ENCODE peak calls at places on chromosomes 1 and 21, in nine cellular contexts. Q, X, A, O, L, P, M, T and R are unnamed samples. For H3K36me3, the result is how much of the 10 kb centered on the place peaks cover.

GRCh38 chr1:225603538-225604354 is 49.2 kb downstream of the ENAH start:
- DNase-seq in Q (no peak), X (no peak), A (no peak), O (no peak), L (no peak), P (no peak), M (peak), T (peak), R (peak)

GRCh38 chr1:26784023-26784871 is 3.5 kb upstream of the PIGV start:
- DNase-seq in Q (peak), X (peak), A (peak), O (peak), L (no peak), P (peak), M (peak), T (no peak), R (no peak)

GRCh38 chr1:99469641-99470040 is 176.3 kb upstream of the PALMD start:
- DNase-seq in Q (no peak), X (no peak), A (no peak), O (no peak), L (no peak), P (no peak), M (no peak), T (no peak), R (no peak)

GRCh38 chr1:169109561-169110134 is 3.2 kb downstream of the ATP1B1 start:
- DNase-seq in Q (peak), X (peak), A (no peak), O (peak), L (no peak), P (peak), M (peak), T (peak), R (peak)

GRCh38 chr1:75501565-75501964 is 109.3 kb downstream of the SLC44A5 start:
- DNase-seq in Q (no peak), X (no peak), A (no peak), O (no peak), L (no peak), P (no peak), M (no peak), T (no peak), R (no peak)

GRCh38 chr1:245301162-245301580 is 146.4 kb downstream of the KIF26B start:
- DNase-seq in Q (no peak), X (peak), A (no peak), O (peak), L (no peak), P (no peak), M (no peak), T (no peak), R (no peak)

GRCh38 chr1:235919797-235920475 is 53.2 kb upstream of the LYST start:
- DNase-seq in Q (peak), X (no peak), A (no peak), O (no peak), L (no peak), P (no peak), M (peak), T (peak), R (peak)

GRCh38 chr21:37071561-37072238 is 1.2 kb downstream of the PIGP start:
- DNase-seq in Q (peak), X (peak), A (peak), O (peak), L (no peak), P (peak), M (peak), T (peak), R (peak)

GRCh38 chr21:27346041-27346448 is 379.2 kb upstream of the ADAMTS5 start:
- DNase-seq in Q (no peak), X (no peak), A (no peak), O (no peak), L (no peak), P (no peak), M (peak), T (peak), R (peak)

GRCh38 chr21:29098156-29098555 is 24.7 kb upstream of the CCT8 start:
- DNase-seq in Q (no peak), X (no peak), A (no peak), O (no peak), L (no peak), P (no peak), M (no peak), T (no peak), R (no peak)

GRCh38 chr1:34129630-34130029 is 35.4 kb downstream of the CSMD2 start:
- DNase-seq in Q (no peak), X (no peak), A (no peak), O (no peak), L (no peak), P (no peak), M (no peak), T (no peak), R (no peak)

GRCh38 chr1:23555949-23556640 is 3.2 kb downstream of the ID3 start:
- DNase-seq in Q (peak), X (peak), A (peak), O (peak), L (no peak), P (no peak), M (peak), T (peak), R (peak)

GRCh38 chr1:47981664-47982350 is 15.4 kb downstream of the TRABD2B start:
- DNase-seq in Q (no peak), X (no peak), A (no peak), O (no peak), L (no peak), P (no peak), M (no peak), T (no peak), R (no peak)

GRCh38 chr1:234919061-234919755 is 209.4 kb downstream of the TOMM20 start:
- DNase-seq in Q (no peak), X (peak), A (peak), O (peak), L (no peak), P (no peak), M (no peak), T (no peak), R (no peak)

GRCh38 chr1:65791396-65791795 is 1.3 kb upstream of the PDE4B start:
- DNase-seq in Q (no peak), X (no peak), A (no peak), O (peak), L (no peak), P (no peak), M (no peak), T (no peak), R (no peak)

DNA sequence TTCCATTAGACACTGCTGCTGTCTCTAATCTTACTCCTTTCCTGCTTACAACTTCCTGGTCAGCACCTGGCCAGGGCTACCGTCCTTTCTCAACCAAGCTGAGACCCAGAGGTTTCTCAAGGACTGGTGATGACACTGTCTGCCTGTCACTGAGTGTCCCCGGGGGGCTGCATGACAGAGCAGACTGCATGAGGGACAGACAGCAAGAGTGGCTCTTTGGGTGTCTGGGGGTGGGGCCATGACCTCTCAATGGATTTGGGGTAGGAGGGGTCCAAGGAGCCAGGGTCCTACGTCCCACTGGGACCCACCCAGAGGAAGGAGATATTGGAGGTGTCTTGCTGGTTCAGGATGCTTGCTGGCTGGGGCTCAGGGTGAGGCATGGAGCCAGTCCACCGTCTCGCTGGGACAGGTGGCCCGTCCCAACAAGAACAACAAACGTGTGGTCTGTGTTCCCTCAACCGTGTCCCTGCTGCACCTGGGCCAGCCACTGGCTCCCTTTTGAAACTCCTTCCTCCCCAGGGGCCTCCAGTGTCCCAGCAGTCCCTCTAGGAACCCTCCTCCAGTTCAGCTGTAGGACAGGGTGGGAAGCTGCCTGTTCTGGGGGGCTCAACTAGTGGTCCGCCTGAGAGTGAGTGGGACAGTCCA is 344.6 kb upstream of the AJAP1 start:
- DNase-seq in Q (no peak), X (no peak), A (peak), O (no peak), L (no peak), P (no peak), M (no peak), T (no peak), R (no peak)
- TF ChIP-seq CTCF in Q (no peak), X (no peak), A (no peak), O (no peak), L (no peak), P (no peak), M (no peak), T (no peak), R (no peak)

DNA sequence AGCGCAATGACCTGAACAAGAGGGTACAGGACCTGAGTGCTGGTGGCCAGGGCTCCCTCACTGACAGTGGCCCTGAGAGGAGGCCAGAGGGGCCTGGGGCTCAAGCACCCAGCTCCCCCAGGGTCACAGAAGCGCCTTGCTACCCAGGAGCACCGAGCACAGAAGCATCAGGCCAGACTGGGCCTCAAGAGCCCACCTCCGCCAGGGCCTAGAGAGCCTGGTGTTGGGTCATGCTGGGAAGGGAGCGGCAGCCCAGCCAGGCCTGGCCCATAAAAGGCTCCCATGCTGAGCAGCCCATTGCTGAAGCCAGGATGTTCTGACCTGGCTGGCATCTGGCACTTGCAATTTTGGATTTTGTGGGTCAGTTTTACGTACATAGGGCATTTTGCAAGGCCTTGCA is 5.4 kb upstream of the CCDC28B start:
- DNase-seq in Q (no peak), X (no peak), A (no peak), O (no peak), L (no peak), P (no peak), M (no peak), T (no peak), R (no peak)
- H3K36me3 ChIP-seq in Q (under half), X (under half), A (half or more), O (under half), L (under half), P (under half), M (half or more), T (under half), R (under half)

GRCh38 chr1:205491794-205492193 is 12.7 kb upstream of the CDK18 start:
- DNase-seq in Q (no peak), X (no peak), A (no peak), O (no peak), L (no peak), P (no peak), M (no peak), T (no peak), R (no peak)
- H3K4me3 ChIP-seq in Q (no peak), X (no peak), A (no peak), O (no peak), L (no peak), P (no peak), M (no peak), T (no peak), R (no peak)

DNA sequence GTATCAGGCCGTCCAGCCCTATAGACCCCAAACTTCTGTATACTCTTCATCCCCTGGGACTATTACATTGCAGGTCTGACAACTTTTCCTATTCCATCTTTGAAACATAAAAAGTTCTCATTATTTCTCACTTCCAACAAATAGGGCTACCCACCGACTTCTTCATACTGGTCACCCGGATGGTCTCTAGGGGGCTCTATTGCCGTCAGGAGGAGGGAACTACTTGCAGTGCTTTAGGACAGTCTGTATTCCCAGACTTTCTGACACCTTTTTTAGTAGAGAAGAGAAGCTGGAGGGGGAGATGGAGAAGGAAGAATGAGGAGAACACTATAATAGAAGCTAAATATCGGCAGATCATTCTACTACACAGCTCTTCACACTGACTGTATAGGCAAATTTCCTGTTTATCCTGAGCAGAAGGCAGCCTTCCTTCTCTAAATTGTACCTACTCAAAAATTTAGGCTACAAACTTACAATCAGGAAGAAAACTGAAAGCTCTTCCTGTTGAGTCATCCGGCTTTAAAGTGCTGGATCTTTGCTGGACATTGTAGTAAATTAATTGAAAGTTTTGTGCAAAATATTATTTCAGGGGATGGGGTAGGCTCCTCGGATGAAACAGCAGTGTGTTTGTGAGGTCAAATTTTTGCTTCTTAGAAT is 54.6 kb downstream of the CDC7 start:
- DNase-seq in Q (peak), X (no peak), A (no peak), O (no peak), L (no peak), P (no peak), M (peak), T (no peak), R (peak)
- TF ChIP-seq CTCF in Q (peak), X (peak), A (no peak), O (no peak), L (no peak), P (no peak), M (no peak), T (no peak), R (no peak)

GRCh38 chr21:44311108-44311507 is 11.3 kb downstream of the PFKL start:
- DNase-seq in Q (no peak), X (no peak), A (no peak), O (no peak), L (no peak), P (no peak), M (no peak), T (no peak), R (no peak)
- H3K36me3 ChIP-seq in Q (under half), X (under half), A (under half), O (under half), L (under half), P (under half), M (under half), T (under half), R (under half)

DNA sequence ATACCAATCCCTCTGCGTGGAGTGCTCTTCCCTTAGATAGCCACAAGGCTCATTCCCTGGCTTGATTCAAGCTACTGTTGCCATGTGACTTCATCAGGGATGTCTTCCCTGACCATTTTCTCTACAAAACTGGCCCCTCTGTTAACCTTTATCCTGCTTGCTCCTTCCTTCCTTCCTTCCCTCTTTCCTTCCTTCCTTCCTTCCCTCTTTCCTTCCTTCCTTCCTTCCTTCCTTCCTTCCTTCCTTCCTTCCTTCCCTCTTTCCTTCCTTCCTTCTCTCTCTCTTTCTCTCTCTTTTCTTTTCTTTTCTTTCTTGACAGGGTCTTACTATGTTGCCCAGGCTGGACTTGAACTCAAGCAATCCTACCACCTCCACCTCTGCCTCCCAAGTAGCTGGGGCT is 6.2 kb upstream of the RYR2 start:
- DNase-seq in Q (no peak), X (no peak), A (no peak), O (no peak), L (no peak), P (no peak), M (no peak), T (no peak), R (no peak)
- H3K4me3 ChIP-seq in Q (no peak), X (no peak), A (no peak), O (no peak), L (no peak), P (no peak), M (no peak), T (no peak), R (no peak)

DNA sequence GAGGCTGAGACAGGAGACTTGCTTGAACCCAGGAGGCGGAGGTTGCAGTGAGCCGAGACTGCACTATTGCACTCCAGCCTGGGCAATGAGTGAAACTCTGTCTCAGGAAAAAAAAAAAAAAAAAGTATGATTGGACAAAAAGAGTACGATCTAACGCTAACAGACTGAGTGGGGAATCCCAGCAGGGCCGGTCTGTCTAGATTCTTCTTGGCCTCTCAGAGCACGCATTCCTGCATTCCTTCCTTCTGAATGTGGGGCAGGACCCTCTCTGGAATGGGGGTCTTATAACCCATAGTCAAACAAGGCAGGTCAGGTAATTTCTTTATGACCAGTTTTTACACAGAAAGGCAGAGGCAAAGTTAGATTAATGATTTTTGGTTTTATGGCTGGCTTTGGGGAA is 92.0 kb upstream of the PPM1J start:
- DNase-seq in Q (peak), X (no peak), A (no peak), O (no peak), L (no peak), P (no peak), M (peak), T (no peak), R (peak)
- TF ChIP-seq CTCF in Q (no peak), X (no peak), A (no peak), O (no peak), L (no peak), P (no peak), M (no peak), T (no peak), R (no peak)

DNA sequence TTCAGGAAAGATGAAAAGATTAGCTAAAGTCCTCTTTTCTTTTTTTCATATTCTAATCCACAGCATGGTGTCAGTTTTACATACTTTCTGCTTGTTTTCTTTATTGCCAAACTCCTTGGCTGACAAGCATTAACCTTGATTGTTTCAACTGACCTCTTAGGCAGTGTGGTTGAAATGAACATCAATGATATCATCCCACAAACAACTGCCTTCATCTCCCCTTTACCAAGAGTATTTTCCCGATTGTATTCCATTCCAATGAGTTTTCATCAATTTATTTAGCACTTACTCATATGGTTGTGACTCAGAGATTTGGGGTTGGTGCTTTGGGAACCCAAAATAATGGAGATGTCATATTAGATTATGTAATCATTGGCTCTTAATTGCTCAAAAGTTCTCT is 71.8 kb downstream of the SPAG17 start:
- DNase-seq in Q (no peak), X (no peak), A (no peak), O (no peak), L (no peak), P (no peak), M (peak), T (peak), R (peak)
- H3K36me3 ChIP-seq in Q (under half), X (under half), A (under half), O (under half), L (under half), P (under half), M (under half), T (under half), R (under half)

GRCh38 chr1:64745986-64746940 is 1.4 kb downstream of the RAVER2 start:
- DNase-seq in Q (no peak), X (no peak), A (no peak), O (no peak), L (no peak), P (no peak), M (no peak), T (no peak), R (no peak)

GRCh38 chr1:64748222-64748621 is 3.3 kb downstream of the RAVER2 start:
- DNase-seq in Q (no peak), X (no peak), A (no peak), O (no peak), L (no peak), P (no peak), M (no peak), T (no peak), R (no peak)

GRCh38 chr1:64744492-64745180 is at the start of gene RAVER2:
- DNase-seq in Q (peak), X (peak), A (peak), O (peak), L (peak), P (peak), M (peak), T (peak), R (peak)

GRCh38 chr1:64745181-64745985 is 508 bp downstream of the RAVER2 start:
- DNase-seq in Q (peak), X (peak), A (peak), O (peak), L (no peak), P (peak), M (peak), T (peak), R (peak)

DNA sequence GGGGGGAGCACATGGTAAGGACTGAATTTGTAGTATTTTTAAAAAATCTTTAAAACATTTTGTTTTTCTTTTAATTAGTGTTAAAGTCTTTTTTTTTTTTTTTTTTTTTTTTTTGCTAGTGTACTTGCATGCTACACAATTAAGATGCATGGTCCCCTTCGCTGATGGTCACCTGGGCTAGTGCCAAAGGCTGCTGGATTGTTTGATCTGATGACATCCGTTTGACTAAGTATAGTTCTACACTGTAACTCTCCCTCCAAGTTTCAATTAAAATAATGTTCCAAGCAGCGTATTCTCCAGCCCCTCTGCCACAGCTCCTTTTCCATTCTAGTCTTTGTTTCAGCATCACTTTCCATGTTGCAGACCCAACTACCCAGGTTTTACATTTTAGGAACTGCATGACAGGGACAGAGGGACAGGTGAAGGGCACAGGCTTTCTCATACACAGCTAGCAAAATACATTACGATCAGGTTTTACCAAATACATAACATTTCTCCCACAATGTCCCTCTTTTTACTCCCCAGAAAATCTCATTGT is 852 bp upstream of the RAVER2 start:
- DNase-seq in Q (no peak), X (no peak), A (no peak), O (no peak), L (no peak), P (no peak), M (peak), T (peak), R (no peak)
- H3K4me3 ChIP-seq in Q (peak), X (peak), A (peak), O (peak), L (peak), P (no peak), M (peak), T (peak), R (peak)